ENCODE peak calls at places on chromosome 2, in six cellular contexts. Y, A, N, D, M and W are unnamed samples.

GRCh38 chr2:120205901-120206581 is 17.2 kb downstream of the TMEM185B start:
- DNase-seq in Y (peak; percentile 38), A (peak; percentile 76), N (no peak), D (no peak), M (peak; percentile 10), W (peak; percentile 12)

GRCh38 chr2:212237350-212238095 is 301.1 kb downstream of the ERBB4 start:
- DNase-seq in Y (no peak), A (no peak), N (no peak), D (no peak), M (no peak), W (no peak)

GRCh38 chr2:20225294-20226151 is 593 bp upstream of the SDC1 start:
- DNase-seq in Y (peak; percentile 39), A (peak; percentile 94), N (peak; percentile 16), D (no peak), M (peak; percentile 33), W (peak; percentile 65)

GRCh38 chr2:69196327-69197117 is 183.5 kb downstream of the ANTXR1 start:
- DNase-seq in Y (no peak), A (peak; percentile 13), N (no peak), D (peak; percentile 90), M (peak; percentile 72), W (peak; percentile 99)

GRCh38 chr2:74573747-74574562 is 19.4 kb downstream of the DOK1 start:
- DNase-seq in Y (no peak), A (no peak), N (peak; percentile 90), D (peak; percentile 68), M (peak; percentile 66), W (no peak)

GRCh38 chr2:68828887-68829708 is 42.1 kb downstream of the BMP10 start:
- DNase-seq in Y (peak; percentile 96), A (peak; percentile 41), N (peak; percentile 99), D (peak; percentile 96), M (peak; percentile 99), W (peak; percentile 98)

GRCh38 chr2:193818801-193819499 is 1624.2 kb upstream of the TMEFF2 start:
- DNase-seq in Y (no peak), A (peak; percentile 3), N (no peak), D (no peak), M (no peak), W (no peak)

GRCh38 chr2:18267501-18267900 is 293.0 kb downstream of the RDH14 start:
- DNase-seq in Y (no peak), A (no peak), N (no peak), D (no peak), M (no peak), W (no peak)

GRCh38 chr2:109110185-109110584 is 18.8 kb upstream of the SH3RF3 start:
- DNase-seq in Y (no peak), A (no peak), N (no peak), D (no peak), M (no peak), W (no peak)

GRCh38 chr2:113818382-113818951 is 62.0 kb upstream of the SLC35F5 start:
- DNase-seq in Y (no peak), A (no peak), N (no peak), D (peak; percentile 95), M (peak; percentile 98), W (peak; percentile 99)

GRCh38 chr2:219126555-219126954 is 34.1 kb downstream of the NHEJ1 start:
- DNase-seq in Y (no peak), A (no peak), N (no peak), D (no peak), M (peak; percentile 24), W (no peak)

GRCh38 chr2:120552800-120553471 is 182.7 kb upstream of the GLI2 start:
- DNase-seq in Y (peak; percentile 90), A (peak; percentile 87), N (peak; percentile 39), D (peak; percentile 56), M (peak; percentile 92), W (peak; percentile 50)

GRCh38 chr2:185436787-185437372 is 301.7 kb upstream of the FSIP2 start:
- DNase-seq in Y (no peak), A (no peak), N (no peak), D (no peak), M (no peak), W (no peak)
- H3K4me3 ChIP-seq in Y (no peak overlapping the region), A (no peak overlapping the region), N (no peak overlapping the region), D (no peak overlapping the region), M (no peak overlapping the region), W (no peak overlapping the region)

GRCh38 chr2:10449838-10450691 is 1.9 kb upstream of the ODC1 start:
- DNase-seq in Y (no peak), A (no peak), N (no peak), D (no peak), M (peak; percentile 33), W (no peak)
- TF ChIP-seq CTCF in Y (no peak), A (no peak), N (no peak), D (no peak), M (no peak), W (no peak)

DNA sequence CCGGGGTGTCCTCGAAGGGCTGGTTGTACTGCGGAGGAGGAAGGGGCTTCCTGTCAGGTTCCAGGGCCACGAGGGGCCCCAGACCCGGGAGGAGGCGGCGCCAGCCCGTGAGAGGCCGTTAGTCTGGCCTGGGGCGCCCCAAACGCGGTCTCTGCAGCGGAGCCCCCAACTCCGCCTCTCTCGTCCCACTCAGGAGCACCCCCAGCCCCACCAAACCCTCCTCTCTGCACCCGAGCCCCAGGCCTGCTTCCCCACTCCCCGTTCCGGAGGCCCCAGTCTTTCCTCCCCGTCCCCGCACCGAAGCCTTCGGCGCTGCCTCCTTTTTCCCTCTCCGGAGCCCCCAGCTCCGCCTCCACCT is 473 bp downstream of the HJURP start:
- DNase-seq in Y (no peak), A (peak; percentile 65), N (no peak), D (no peak), M (no peak), W (no peak)
- H3K4me3 ChIP-seq in Y (peak overlapping the region; percentile 50), A (peak overlapping the region; percentile 66), N (peak overlapping the region; percentile 96), D (peak overlapping the region; percentile 94), M (peak overlapping the region; percentile 89), W (peak overlapping the region; percentile 78)

GRCh38 chr2:42053482-42053790 is 5.6 kb downstream of the PKDCC start:
- DNase-seq in Y (no peak), A (no peak), N (no peak), D (no peak), M (no peak), W (no peak)

GRCh38 chr2:42055573-42056514 is 8.0 kb downstream of the PKDCC start:
- DNase-seq in Y (no peak), A (no peak), N (no peak), D (no peak), M (no peak), W (peak; percentile 79)

GRCh38 chr2:42052702-42053481 is 5.1 kb downstream of the PKDCC start:
- DNase-seq in Y (peak; percentile 33), A (no peak), N (no peak), D (peak; percentile 45), M (peak; percentile 88), W (peak; percentile 80)

GRCh38 chr2:42053791-42054656 is 6.2 kb downstream of the PKDCC start:
- DNase-seq in Y (peak; percentile 56), A (peak; percentile 71), N (no peak), D (no peak), M (no peak), W (peak; percentile 50)

DNA sequence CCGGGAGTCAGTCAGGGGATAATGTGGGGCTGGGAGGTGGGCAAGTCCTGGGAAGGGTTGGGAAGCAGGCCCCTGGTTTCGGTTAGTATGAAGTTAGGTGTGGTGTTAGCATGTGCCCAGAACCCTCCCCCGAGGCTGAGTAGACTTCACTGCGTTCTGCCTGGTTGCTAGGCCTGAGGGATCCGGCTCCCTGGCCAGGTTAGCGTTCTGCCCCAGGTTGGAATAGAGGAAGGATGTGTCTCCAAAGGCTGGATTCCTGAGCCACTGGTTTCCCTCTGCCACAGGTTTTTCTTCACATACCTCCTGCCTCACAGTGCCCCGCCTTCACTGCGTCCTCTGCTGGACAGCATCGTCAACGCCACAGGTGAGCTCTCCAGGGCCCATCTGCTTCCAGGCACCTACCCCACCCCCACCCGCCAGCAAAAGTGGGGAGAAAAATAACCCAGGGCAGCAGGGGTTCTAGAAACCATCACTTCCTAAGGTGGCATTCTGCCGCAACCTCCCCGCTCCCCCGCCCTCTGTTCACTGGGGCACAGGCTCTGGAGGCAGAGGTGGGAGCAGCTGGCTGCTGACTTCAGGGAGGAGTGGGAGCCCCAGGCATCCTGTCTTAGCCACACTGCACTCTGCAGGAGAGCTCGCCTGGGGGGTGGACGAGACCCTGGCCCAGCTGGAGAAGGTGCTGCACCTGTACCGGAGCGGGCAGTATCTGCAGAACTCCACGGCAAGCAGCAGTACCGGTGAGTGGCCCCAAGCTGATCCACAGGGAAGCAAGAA is 7.0 kb downstream of the PKDCC start:
- DNase-seq in Y (no peak), A (no peak), N (no peak), D (no peak), M (no peak), W (no peak)
- TF ChIP-seq CTCF in Y (no peak), A (no peak), N (no peak), D (no peak), M (no peak), W (no peak)

GRCh38 chr2:170820647-170821630 is 4.3 kb downstream of the GAD1 start:
- DNase-seq in Y (no peak), A (no peak), N (no peak), D (no peak), M (no peak), W (no peak)

GRCh38 chr2:170822885-170823799 is 6.5 kb downstream of the GAD1 start:
- DNase-seq in Y (no peak), A (peak; percentile 86), N (peak; percentile 33), D (no peak), M (no peak), W (no peak)

GRCh38 chr2:170821631-170822291 is 5.1 kb downstream of the GAD1 start:
- DNase-seq in Y (no peak), A (peak; percentile 78), N (no peak), D (no peak), M (no peak), W (no peak)

GRCh38 chr2:170823800-170824153 is 7.1 kb downstream of the GAD1 start:
- DNase-seq in Y (no peak), A (no peak), N (no peak), D (no peak), M (no peak), W (no peak)

DNA sequence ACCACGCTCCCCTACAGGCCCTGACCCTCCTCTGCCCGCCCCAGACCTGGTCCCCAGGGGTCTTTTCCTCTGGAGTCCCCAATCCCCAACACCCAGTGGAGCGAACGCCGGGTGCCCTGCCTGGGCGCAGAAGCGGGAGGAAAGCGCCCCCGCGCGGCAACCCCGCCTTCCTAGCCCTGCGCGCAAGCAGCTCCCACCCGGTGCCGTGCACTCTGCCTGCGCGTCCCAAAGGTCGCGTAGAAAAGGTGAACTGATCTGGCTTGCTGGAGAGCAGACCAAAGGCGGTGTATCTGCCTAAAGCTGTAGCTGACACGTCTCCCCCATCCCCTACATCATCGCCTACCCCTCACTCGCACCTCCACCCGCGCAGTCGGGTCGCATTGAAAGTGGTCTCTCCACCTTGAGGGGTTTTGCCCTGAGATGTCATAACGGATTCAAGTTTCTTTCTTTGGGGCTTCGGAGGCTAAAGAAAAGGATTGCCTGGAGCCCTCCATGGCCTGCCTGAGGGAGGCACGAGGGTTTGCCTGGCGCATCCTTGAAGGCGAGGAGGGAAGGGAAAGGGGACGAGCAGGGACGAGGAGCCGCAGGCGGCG is 5.7 kb downstream of the GAD1 start:
- DNase-seq in Y (peak; percentile 28), A (peak; percentile 82), N (no peak), D (no peak), M (no peak), W (no peak)
- H3K4me3 ChIP-seq in Y (no peak overlapping the region), A (peak overlapping the region; percentile 2), N (no peak overlapping the region), D (no peak overlapping the region), M (no peak overlapping the region), W (no peak overlapping the region)